ENCODE peak calls at places on chromosomes 12 and 14, in six cellular contexts. R is adrenal gland, C is anterior cingulate cortex, K is right cardiac atrium, G is NCI-H460, I is AML-193. A is an unnamed sample.

GRCh38 chr12:104751594-104751993 is 206.5 kb downstream of the SLC41A2 start:
- DNase-seq in R (no peak), C (no peak), K (no peak), G (no peak), I (no peak), A (no peak)

GRCh38 chr14:104894331-104895206 is 29.5 kb downstream of the CEP170B start:
- DNase-seq in I (no peak), G (no peak), R (peak; percentile 13), K (peak; percentile 46), C (no peak), A (peak; percentile 28)

GRCh38 chr12:49972122-49972521 is 625 bp upstream of the AQP6 start:
- DNase-seq in G (no peak), R (no peak), C (no peak), K (no peak), I (no peak), A (no peak)

GRCh38 chr12:54415223-54415929 is 3.7 kb downstream of the ITGA5 start:
- DNase-seq in R (no peak), G (no peak), K (peak; percentile 65), I (peak; percentile 41), C (no peak), A (no peak)

GRCh38 chr12:109304485-109304884 is 4.6 kb downstream of the FOXN4 start:
- DNase-seq in G (no peak), C (no peak), K (no peak), I (no peak), R (no peak), A (no peak)

GRCh38 chr12:49296034-49296835 is 1.3 kb downstream of the PRPH start:
- DNase-seq in K (peak; percentile 69), R (peak; percentile 43), G (no peak), I (no peak), C (no peak), A (peak; percentile 57)

GRCh38 chr12:113980537-113981337 is 14.6 kb upstream of the RBM19 start:
- DNase-seq in R (peak; percentile 41), K (no peak), G (peak; percentile 69), I (peak; percentile 63), C (peak; percentile 6), A (peak; percentile 84)

GRCh38 chr14:22426711-22427110 is 162.3 kb downstream of the DAD1 start:
- DNase-seq in R (no peak), C (no peak), I (no peak), G (no peak), K (no peak), A (no peak)

GRCh38 chr14:62301076-62301475 is 538.9 kb downstream of the SNAPC1 start:
- DNase-seq in C (no peak), I (no peak), R (no peak), G (no peak), K (no peak), A (no peak)

GRCh38 chr12:132560831-132561783 is 49.3 kb downstream of the LRCOL1 start:
- DNase-seq in I (peak; percentile 69), K (peak; percentile 82), G (peak; percentile 73), R (no peak), C (no peak), A (peak; percentile 55)

GRCh38 chr14:32820686-32821085 is 118.0 kb upstream of the NPAS3 start:
- DNase-seq in R (no peak), I (no peak), K (peak; percentile 40), C (no peak), G (no peak), A (no peak)

A was measured in cardiac muscle cell.